ENCODE peak calls at places on chromosomes 16 and 17, in nine cellular contexts. E is osteocyte, D is mucosa of descending colon, B is lower leg skin, H is GM12865, Z is brain microvascular endothelial cell, O is fibroblast of lung, S is ascending aorta, F is kidney. Q is an unnamed sample.

GRCh38 chr17:78168906-78169793 is 769 bp downstream of the SYNGR2 start:
- DNase-seq in D (peak), H (peak), B (no peak), O (no peak), E (no peak), S (no peak), Z (peak), F (peak), Q (no peak)

GRCh38 chr17:5536831-5537230 is 47.5 kb downstream of the NLRP1 start:
- DNase-seq in H (no peak), B (no peak), D (no peak), Z (no peak), F (no peak), O (no peak), E (no peak), S (no peak), Q (no peak)

GRCh38 chr17:61444831-61445230 is 7.4 kb upstream of the TBX4 start:
- DNase-seq in O (peak), E (no peak), B (no peak), F (no peak), D (no peak), Z (no peak), S (no peak), H (no peak), Q (no peak)

GRCh38 chr17:4537451-4538235 is 17.5 kb downstream of the MYBBP1A start:
- DNase-seq in S (no peak), D (no peak), O (no peak), Z (no peak), H (no peak), E (no peak), B (no peak), F (peak), Q (no peak)

GRCh38 chr17:62860962-62861873 is 53.1 kb upstream of the MARCHF10 start:
- DNase-seq in O (no peak), E (peak), H (no peak), B (no peak), S (no peak), Z (no peak), D (no peak), F (no peak), Q (no peak)

GRCh38 chr17:45813051-45813731 is 29.1 kb downstream of the CRHR1 start:
- DNase-seq in O (no peak), B (no peak), S (no peak), F (no peak), D (no peak), H (no peak), E (no peak), Z (no peak), Q (no peak)

GRCh38 chr17:72825218-72825617 is 267.3 kb downstream of the SLC39A11 start:
- DNase-seq in O (no peak), F (no peak), S (no peak), Z (no peak), E (no peak), D (no peak), H (no peak), B (peak), Q (no peak)

GRCh38 chr17:82058855-82059249 is 6.8 kb downstream of the DUS1L start:
- DNase-seq in Z (no peak), O (no peak), D (no peak), F (no peak), H (no peak), B (no peak), S (no peak), E (no peak), Q (no peak)

GRCh38 chr17:73224663-73225305 is 31.9 kb downstream of the COG1 start:
- DNase-seq in F (no peak), H (no peak), O (no peak), B (no peak), S (no peak), D (no peak), E (no peak), Z (no peak), Q (no peak)

GRCh38 chr16:87363771-87364476 is 19.7 kb downstream of the FBXO31 start:
- DNase-seq in E (no peak), H (no peak), S (no peak), B (no peak), F (no peak), Z (no peak), D (peak), O (peak), Q (no peak)

GRCh38 chr17:57818066-57818465 is 31.8 kb downstream of the MRPS23 start:
- DNase-seq in O (no peak), H (no peak), D (no peak), Z (no peak), E (no peak), S (no peak), F (no peak), B (no peak), Q (no peak)

GRCh38 chr16:80300876-80301275 is 239.9 kb upstream of the DYNLRB2 start:
- DNase-seq in F (no peak), H (no peak), B (no peak), E (no peak), O (peak), Z (peak), S (no peak), D (no peak), Q (peak)

GRCh38 chr17:382644-383533 is 30.3 kb upstream of the RPH3AL start:
- DNase-seq in O (peak), B (no peak), Z (peak), D (no peak), S (no peak), F (no peak), H (no peak), E (no peak), Q (no peak)

GRCh38 chr17:64164592-64165285 is 34.8 kb upstream of the ERN1 start:
- DNase-seq in F (no peak), D (no peak), B (peak), H (no peak), Z (no peak), S (no peak), E (no peak), O (no peak), Q (no peak)

GRCh38 chr17:68197091-68197996 is 50.5 kb upstream of the AMZ2 start:
- DNase-seq in S (no peak), D (peak), E (no peak), O (no peak), H (no peak), Z (no peak), B (peak), F (peak), Q (no peak)

GRCh38 chr16:19131809-19132777 is 18.3 kb downstream of the ITPRIPL2 start:
- DNase-seq in F (no peak), S (no peak), Z (no peak), B (peak), H (peak), E (no peak), D (no peak), O (no peak), Q (no peak)

GRCh38 chr17:7842950-7843535 is 9.0 kb downstream of the KDM6B start:
- DNase-seq in H (peak), E (no peak), B (peak), S (peak), O (peak), D (peak), F (peak), Z (peak), Q (no peak)

GRCh38 chr16:65122974-65123845 is 1.3 kb upstream of the CDH11 start:
- DNase-seq in B (peak), S (no peak), F (peak), D (peak), E (peak), O (peak), Z (no peak), H (no peak), Q (peak)

GRCh38 chr17:7848665-7849184 is 6.1 kb upstream of the TMEM88 start:
- DNase-seq in D (peak), B (no peak), E (no peak), Z (no peak), O (no peak), H (no peak), S (no peak), F (no peak), Q (no peak)

GRCh38 chr16:11696266-11697012 is 28.2 kb downstream of the SNN start:
- DNase-seq in D (no peak), E (peak), H (no peak), O (no peak), Z (no peak), F (no peak), S (no peak), B (peak), Q (no peak)

GRCh38 chr17:20206591-20206990 is 197.4 kb downstream of the SPECC1 start:
- DNase-seq in Z (peak), O (peak), F (no peak), B (no peak), D (no peak), E (no peak), H (no peak), S (no peak), Q (no peak)

GRCh38 chr16:4017807-4018206 is 98.4 kb downstream of the ADCY9 start:
- DNase-seq in B (no peak), D (peak), Z (no peak), S (no peak), E (no peak), F (peak), O (no peak), H (no peak), Q (no peak)

GRCh38 chr17:15411556-15412198 is 55.7 kb downstream of the CDRT4 start:
- DNase-seq in S (no peak), F (no peak), O (peak), D (no peak), E (no peak), Z (no peak), B (no peak), H (no peak), Q (no peak)

GRCh38 chr17:6506679-6507231 is 49.6 kb downstream of the PITPNM3 start:
- DNase-seq in S (no peak), B (peak), E (no peak), H (no peak), O (peak), Z (no peak), F (peak), D (peak), Q (no peak)

GRCh38 chr16:84749072-84749471 is 49.3 kb downstream of the USP10 start:
- DNase-seq in F (no peak), E (no peak), B (no peak), S (no peak), H (peak), O (no peak), D (no peak), Z (no peak), Q (no peak)

GRCh38 chr17:70048020-70048419 is 27.0 kb upstream of the KCNJ16 start:
- DNase-seq in O (no peak), H (no peak), Z (no peak), E (no peak), D (no peak), S (no peak), B (no peak), F (no peak), Q (no peak)

GRCh38 chr17:62931101-62931500 is 34.9 kb upstream of the TANC2 start:
- DNase-seq in H (no peak), S (no peak), Z (peak), B (no peak), O (no peak), E (no peak), D (no peak), F (no peak), Q (no peak)

GRCh38 chr17:75549246-75550138 is 24.0 kb downstream of the LLGL2 start:
- DNase-seq in F (peak), O (no peak), Z (no peak), D (peak), E (no peak), B (no peak), S (no peak), H (no peak), Q (no peak)
- TF ChIP-seq CTCF in F (no peak), O (no peak), Z (no peak), D (no peak), E (no peak), B (no peak), S (no peak), H (no peak), Q (no peak)

DNA sequence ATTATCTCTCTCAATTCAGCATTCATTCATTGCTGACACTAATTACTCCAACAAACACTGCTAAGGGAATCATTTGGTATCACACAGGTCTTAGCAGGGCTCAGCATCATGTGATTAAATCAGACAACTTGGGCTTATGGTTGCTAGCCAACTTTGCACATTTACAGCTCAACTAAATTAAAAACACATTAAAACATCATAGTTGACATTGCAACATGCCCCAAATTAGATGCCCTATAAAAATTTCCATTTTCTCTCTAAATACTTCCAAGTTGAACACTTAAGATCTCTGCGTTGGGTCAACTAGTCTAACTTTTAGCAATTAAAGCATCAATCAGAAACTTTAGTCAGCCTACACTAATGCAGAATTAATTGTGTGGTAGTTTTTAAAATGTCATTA is 12.1 kb downstream of the DNAJC7 start:
- DNase-seq in O (no peak), Z (no peak), E (no peak), F (no peak), H (no peak), S (no peak), D (no peak), B (no peak), Q (no peak)
- TF ChIP-seq CTCF in O (no peak), Z (no peak), E (no peak), F (no peak), H (no peak), S (no peak), D (no peak), B (no peak), Q (no peak)

GRCh38 chr17:35766903-35767510 is 6.3 kb downstream of the C17orf50 start:
- DNase-seq in F (no peak), O (peak), B (no peak), S (no peak), E (no peak), D (no peak), Z (no peak), H (peak), Q (no peak)
- TF ChIP-seq CTCF in F (peak), O (peak), B (no peak), S (peak), E (peak), D (no peak), Z (peak), H (peak), Q (peak)

GRCh38 chr16:57801856-57802634 is at the start of gene KIFC3:
- DNase-seq in B (peak), F (peak), S (peak), E (peak), Z (peak), O (peak), D (peak), H (peak), Q (no peak)
- TF ChIP-seq CTCF in B (no peak), F (peak), S (peak), E (peak), Z (peak), O (no peak), D (no peak), H (no peak), Q (no peak)